ENCODE peak calls at places on chromosomes 4 and X, in four cellular contexts. E is fibroblast of the aortic adventitia, O is NCI-H524 treated with DMSO at 0.1 percent for 48 hours, A is D341Med. K is an unnamed sample.

GRCh38 chrX:17471121-17471520 is 96.1 kb downstream of the NHS start:
- DNase-seq in E (no peak), A (no peak), O (no peak), K (no peak)

GRCh38 chrX:10121787-10122186 is 35.0 kb upstream of the CLCN4 start:
- DNase-seq in A (no peak), E (no peak), O (no peak), K (peak)

GRCh38 chrX:129318375-129318774 is 204.9 kb downstream of the SMARCA1 start:
- DNase-seq in A (peak), O (no peak), E (peak), K (peak)

GRCh38 chr4:158826882-158827281 is 58.1 kb downstream of the FNIP2 start:
- DNase-seq in O (no peak), A (no peak), E (no peak), K (no peak)

GRCh38 chr4:162056947-162057346 is 106.9 kb downstream of the FSTL5 start:
- DNase-seq in A (peak), E (no peak), O (peak), K (no peak)

GRCh38 chrX:149504226-149504914 is 736 bp downstream of the IDS start:
- DNase-seq in A (peak), O (no peak), E (peak), K (no peak)

GRCh38 chr4:153594208-153594607 is 89.9 kb upstream of the TLR2 start:
- DNase-seq in O (no peak), E (peak), A (no peak), K (no peak)

GRCh38 chr4:92864176-92864575 is 560.4 kb downstream of the GRID2 start:
- DNase-seq in A (no peak), E (no peak), O (no peak), K (no peak)

GRCh38 chr4:6369924-6370645 is 100.4 kb downstream of the WFS1 start:
- DNase-seq in O (no peak), E (no peak), A (no peak), K (no peak)

GRCh38 chr4:170979736-170980135 is 833.5 kb upstream of the GALNTL6 start:
- DNase-seq in E (no peak), O (no peak), A (no peak), K (peak)

GRCh38 chr4:53118676-53119075 is 247.2 kb downstream of the SCFD2 start:
- DNase-seq in E (no peak), O (no peak), A (no peak), K (no peak)

GRCh38 chr4:82372502-82372873 is 1.3 kb downstream of the HNRNPD start:
- DNase-seq in A (peak), E (no peak), O (no peak), K (peak)

GRCh38 chr4:148515248-148515647 is 73.0 kb upstream of the NR3C2 start:
- DNase-seq in E (peak), O (no peak), A (no peak), K (peak)

GRCh38 chr4:48015216-48015615 is 1.3 kb downstream of the CNGA1 start:
- DNase-seq in E (no peak), A (no peak), O (no peak), K (no peak)

GRCh38 chrX:119698835-119699234 is 5.9 kb upstream of the SEPTIN6 start:
- DNase-seq in E (peak), O (no peak), A (peak), K (peak)

GRCh38 chr4:37890501-37891220 is at the start of gene TBC1D1:
- DNase-seq in A (peak), E (no peak), O (peak), K (no peak)

GRCh38 chr4:83378426-83378825 is 43.8 kb upstream of the HPSE start:
- DNase-seq in E (no peak), A (no peak), O (no peak), K (no peak)

GRCh38 chr4:48913346-48913745 is 6.8 kb upstream of the OCIAD2 start:
- DNase-seq in A (no peak), E (peak), O (no peak), K (peak)

GRCh38 chrX:150156615-150157014 is 206.5 kb upstream of the MAMLD1 start:
- DNase-seq in A (no peak), O (no peak), E (no peak), K (no peak)

GRCh38 chrX:137234651-137235402 is 201.0 kb upstream of the GPR101 start:
- DNase-seq in E (no peak), A (no peak), O (no peak), K (no peak)

GRCh38 chrX:13418126-13419091 is 98.6 kb upstream of the ATXN3L start:
- DNase-seq in O (no peak), E (peak), A (no peak), K (no peak)

K was measured in brain microvascular endothelial cell.